ENCODE peak calls at places on chromosomes 16 and 17, in five cellular contexts. One of them, this sample, is unnamed.

GRCh38 chr17:67891481-67892119 is 66.3 kb downstream of the BPTF start:
- DNase-seq in AG10803: peak
- DNase-seq in SJSA1: no peak
- DNase-seq in fibroblast of lung: peak
- DNase-seq in fibroblast of mammary gland: peak
- DNase-seq in this sample: peak

GRCh38 chr17:19986941-19987714 is 9.5 kb upstream of the AKAP10 start:
- DNase-seq in AG10803: no peak
- DNase-seq in SJSA1: no peak
- DNase-seq in fibroblast of lung: no peak
- DNase-seq in fibroblast of mammary gland: no peak
- DNase-seq in this sample: peak

GRCh38 chr16:23597003-23597756 is 1.1 kb upstream of the NDUFAB1 start:
- DNase-seq in AG10803: no peak
- DNase-seq in SJSA1: peak
- DNase-seq in fibroblast of lung: no peak
- DNase-seq in fibroblast of mammary gland: peak
- DNase-seq in this sample: peak

GRCh38 chr16:21159281-21159951 is 942 bp downstream of the LDAF1 start:
- DNase-seq in AG10803: no peak
- DNase-seq in SJSA1: no peak
- DNase-seq in fibroblast of lung: no peak
- DNase-seq in fibroblast of mammary gland: no peak
- DNase-seq in this sample: peak

GRCh38 chr17:62819511-62820221 is 11.6 kb upstream of the MARCHF10 start:
- DNase-seq in AG10803: peak
- DNase-seq in SJSA1: peak
- DNase-seq in fibroblast of lung: peak
- DNase-seq in fibroblast of mammary gland: peak
- DNase-seq in this sample: peak

GRCh38 chr17:60524463-60525346 is 1.3 kb downstream of the APPBP2 start:
- DNase-seq in AG10803: no peak
- DNase-seq in SJSA1: peak
- DNase-seq in fibroblast of lung: peak
- DNase-seq in fibroblast of mammary gland: peak
- DNase-seq in this sample: peak

GRCh38 chr17:47229535-47230443 is 20.6 kb downstream of the MYL4 start:
- DNase-seq in AG10803: peak
- DNase-seq in SJSA1: peak
- DNase-seq in fibroblast of lung: peak
- DNase-seq in fibroblast of mammary gland: peak
- DNase-seq in this sample: peak

GRCh38 chr16:27699540-27699939 is 149.6 kb downstream of the KATNIP start:
- DNase-seq in AG10803: no peak
- DNase-seq in SJSA1: no peak
- DNase-seq in fibroblast of lung: no peak
- DNase-seq in fibroblast of mammary gland: no peak
- DNase-seq in this sample: no peak

GRCh38 chr17:47829870-47830269 is 1.5 kb downstream of the MRPL10 start:
- DNase-seq in AG10803: no peak
- DNase-seq in SJSA1: peak
- DNase-seq in fibroblast of lung: no peak
- DNase-seq in fibroblast of mammary gland: no peak
- DNase-seq in this sample: no peak

GRCh38 chr17:48024149-48025039 is 13.2 kb downstream of the COPZ2 start:
- DNase-seq in AG10803: peak
- DNase-seq in SJSA1: peak
- DNase-seq in fibroblast of lung: peak
- DNase-seq in fibroblast of mammary gland: peak
- DNase-seq in this sample: peak

GRCh38 chr17:7750321-7750821 is 32.8 kb downstream of the DNAH2 start:
- DNase-seq in AG10803: peak
- DNase-seq in SJSA1: no peak
- DNase-seq in fibroblast of lung: peak
- DNase-seq in fibroblast of mammary gland: peak
- DNase-seq in this sample: peak

GRCh38 chr17:42132941-42133340 is 10.3 kb downstream of the HSPB9 start:
- DNase-seq in AG10803: peak
- DNase-seq in SJSA1: peak
- DNase-seq in fibroblast of lung: peak
- DNase-seq in fibroblast of mammary gland: peak
- DNase-seq in this sample: peak

GRCh38 chr16:12027091-12027490 is 50.6 kb downstream of the SNX29 start:
- DNase-seq in AG10803: no peak
- DNase-seq in SJSA1: no peak
- DNase-seq in fibroblast of lung: peak
- DNase-seq in fibroblast of mammary gland: no peak
- DNase-seq in this sample: peak

GRCh38 chr17:73266796-73267195 is 5.1 kb upstream of the CPSF4L start:
- DNase-seq in AG10803: no peak
- DNase-seq in SJSA1: no peak
- DNase-seq in fibroblast of lung: no peak
- DNase-seq in fibroblast of mammary gland: no peak
- DNase-seq in this sample: no peak
- H3K4me3 ChIP-seq in AG10803: no peak
- H3K4me3 ChIP-seq in SJSA1: no peak
- H3K4me3 ChIP-seq in fibroblast of lung: no peak
- H3K4me3 ChIP-seq in fibroblast of mammary gland: no peak
- H3K4me3 ChIP-seq in this sample: no peak

GRCh38 chr16:80627108-80627507 is 86.3 kb downstream of the DYNLRB2 start:
- DNase-seq in AG10803: no peak
- DNase-seq in SJSA1: no peak
- DNase-seq in fibroblast of lung: no peak
- DNase-seq in fibroblast of mammary gland: no peak
- DNase-seq in this sample: no peak

GRCh38 chr16:80628254-80628653 is 87.5 kb downstream of the DYNLRB2 start:
- DNase-seq in AG10803: no peak
- DNase-seq in SJSA1: no peak
- DNase-seq in fibroblast of lung: no peak
- DNase-seq in fibroblast of mammary gland: no peak
- DNase-seq in this sample: no peak

GRCh38 chr16:80631581-80631980 is 90.8 kb downstream of the DYNLRB2 start:
- DNase-seq in AG10803: no peak
- DNase-seq in SJSA1: no peak
- DNase-seq in fibroblast of lung: peak
- DNase-seq in fibroblast of mammary gland: no peak
- DNase-seq in this sample: no peak
- H3K4me3 ChIP-seq in AG10803: no peak
- H3K4me3 ChIP-seq in SJSA1: no peak
- H3K4me3 ChIP-seq in fibroblast of lung: no peak
- H3K4me3 ChIP-seq in fibroblast of mammary gland: no peak
- H3K4me3 ChIP-seq in this sample: no peak

DNA sequence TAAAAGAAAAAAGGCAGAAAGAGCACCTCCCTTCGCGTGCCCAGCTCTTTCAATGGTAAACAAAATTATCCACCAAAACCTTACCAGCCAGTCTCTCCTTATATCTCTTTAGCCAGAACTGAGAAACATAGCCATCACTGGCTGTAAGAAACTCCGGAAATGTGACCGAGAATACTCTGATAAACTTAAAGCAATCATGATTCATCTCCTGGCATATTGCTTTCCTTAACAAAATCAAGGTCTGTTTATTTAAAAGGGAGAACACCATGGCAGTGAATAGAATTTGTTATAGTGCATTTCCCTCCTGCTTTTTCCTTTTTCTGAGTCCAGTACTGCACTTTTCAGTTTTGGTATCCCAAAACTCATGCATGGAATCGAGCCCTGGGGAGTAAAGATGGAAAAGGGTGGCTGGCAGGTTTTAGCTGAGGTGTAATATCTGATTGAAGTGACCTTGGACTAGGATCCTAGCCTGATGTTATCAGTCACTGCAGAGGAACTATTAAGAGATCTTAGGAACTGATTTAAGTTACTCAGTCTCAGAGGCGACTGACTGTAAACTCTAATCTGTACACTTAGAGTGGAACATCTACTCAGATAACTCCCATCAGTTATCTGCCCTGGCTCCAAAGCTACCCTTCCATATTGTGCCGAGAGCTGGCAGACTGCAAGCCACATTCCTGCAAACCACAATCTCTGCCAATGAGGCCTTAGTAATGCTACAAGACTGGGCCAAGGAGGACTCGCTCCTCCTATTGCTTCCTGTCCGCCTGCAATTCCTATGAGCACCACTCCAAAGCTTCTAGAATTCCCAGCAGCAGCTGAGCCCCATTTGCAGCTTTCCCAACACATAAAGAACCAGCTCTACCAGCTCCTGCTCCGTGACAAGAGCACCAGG is 7.4 kb upstream of the COX10 start:
- DNase-seq in AG10803: peak
- DNase-seq in SJSA1: peak
- DNase-seq in fibroblast of lung: peak
- DNase-seq in fibroblast of mammary gland: peak
- DNase-seq in this sample: peak
- H3K4me3 ChIP-seq in AG10803: no peak
- H3K4me3 ChIP-seq in SJSA1: no peak
- H3K4me3 ChIP-seq in fibroblast of lung: peak
- H3K4me3 ChIP-seq in fibroblast of mammary gland: no peak
- H3K4me3 ChIP-seq in this sample: no peak

GRCh38 chr16:85329999-85330693 is 217.9 kb upstream of the CIBAR2 start:
- DNase-seq in AG10803: no peak
- DNase-seq in SJSA1: no peak
- DNase-seq in fibroblast of lung: no peak
- DNase-seq in fibroblast of mammary gland: no peak
- DNase-seq in this sample: no peak
- H3K4me3 ChIP-seq in AG10803: no peak
- H3K4me3 ChIP-seq in SJSA1: no peak
- H3K4me3 ChIP-seq in fibroblast of lung: no peak
- H3K4me3 ChIP-seq in fibroblast of mammary gland: no peak
- H3K4me3 ChIP-seq in this sample: no peak

GRCh38 chr17:76529643-76530488 is 7.6 kb downstream of the CYGB start:
- DNase-seq in AG10803: peak
- DNase-seq in SJSA1: peak
- DNase-seq in fibroblast of lung: peak
- DNase-seq in fibroblast of mammary gland: peak
- DNase-seq in this sample: peak
- H3K4me3 ChIP-seq in AG10803: peak
- H3K4me3 ChIP-seq in SJSA1: no peak
- H3K4me3 ChIP-seq in fibroblast of lung: no peak
- H3K4me3 ChIP-seq in fibroblast of mammary gland: no peak
- H3K4me3 ChIP-seq in this sample: no peak

GRCh38 chr16:397135-397661 is at the start of gene NME4:
- DNase-seq in AG10803: no peak
- DNase-seq in SJSA1: peak
- DNase-seq in fibroblast of lung: no peak
- DNase-seq in fibroblast of mammary gland: no peak
- DNase-seq in this sample: peak

GRCh38 chr16:400061-400540 is 1.6 kb upstream of the DECR2 start:
- DNase-seq in AG10803: no peak
- DNase-seq in SJSA1: no peak
- DNase-seq in fibroblast of lung: no peak
- DNase-seq in fibroblast of mammary gland: no peak
- DNase-seq in this sample: no peak

GRCh38 chr16:397736-398332 is 835 bp downstream of the NME4 start:
- DNase-seq in AG10803: peak
- DNase-seq in SJSA1: peak
- DNase-seq in fibroblast of lung: peak
- DNase-seq in fibroblast of mammary gland: peak
- DNase-seq in this sample: peak

GRCh38 chr16:398551-399277 is 1.7 kb downstream of the NME4 start:
- DNase-seq in AG10803: no peak
- DNase-seq in SJSA1: no peak
- DNase-seq in fibroblast of lung: no peak
- DNase-seq in fibroblast of mammary gland: no peak
- DNase-seq in this sample: no peak

GRCh38 chr16:399278-400019 is 2.2 kb upstream of the DECR2 start:
- DNase-seq in AG10803: no peak
- DNase-seq in SJSA1: no peak
- DNase-seq in fibroblast of lung: no peak
- DNase-seq in fibroblast of mammary gland: no peak
- DNase-seq in this sample: no peak
- H3K4me3 ChIP-seq in AG10803: no peak
- H3K4me3 ChIP-seq in SJSA1: no peak
- H3K4me3 ChIP-seq in fibroblast of lung: no peak
- H3K4me3 ChIP-seq in fibroblast of mammary gland: no peak
- H3K4me3 ChIP-seq in this sample: no peak

This sample was measured in epithelial cell of esophagus.